ENCODE peak calls at places on chromosomes 11 and 22, in nine cellular contexts. H, N, X, F, J, B, W, L and G are unnamed samples. For H4K20me1, the result is how much of the 10 kb centered on the place peaks cover.

GRCh38 chr11:86487670-86488069 is 113.0 kb downstream of the CCDC81 start:
- DNase-seq in W (no peak), N (no peak), F (no peak), X (no peak), H (no peak), J (no peak), B (no peak), L (no peak), G (no peak)

GRCh38 chr22:27480487-27480886 is 321.1 kb downstream of the MN1 start:
- DNase-seq in X (no peak), N (no peak), F (no peak), W (no peak), H (no peak), L (no peak), B (peak), J (peak), G (no peak)

GRCh38 chr11:104043678-104044239 is 7.3 kb downstream of the DDI1 start:
- DNase-seq in B (no peak), W (no peak), N (peak), F (no peak), L (no peak), H (no peak), J (no peak), X (no peak), G (peak)

GRCh38 chr11:27319065-27319464 is 44.0 kb downstream of the CCDC34 start:
- DNase-seq in F (no peak), W (no peak), N (peak), X (no peak), J (no peak), B (peak), H (peak), L (peak), G (peak)

GRCh38 chr11:67656278-67656922 is 5.9 kb upstream of the ACY3 start:
- DNase-seq in F (no peak), W (no peak), N (peak), L (no peak), J (no peak), X (no peak), B (no peak), H (no peak), G (no peak)

GRCh38 chr11:105466582-105467228 is 143.2 kb upstream of the GRIA4 start:
- DNase-seq in F (no peak), B (peak), H (peak), L (no peak), N (peak), W (no peak), X (no peak), J (no peak), G (peak)

GRCh38 chr11:18312012-18312411 is 9.9 kb downstream of the HPS5 start:
- DNase-seq in B (no peak), F (no peak), W (no peak), J (no peak), H (no peak), X (no peak), L (no peak), N (peak), G (peak)

GRCh38 chr11:125345706-125346561 is 150.1 kb downstream of the FEZ1 start:
- DNase-seq in X (peak), J (peak), N (peak), L (peak), B (peak), H (no peak), F (peak), W (no peak), G (peak)

GRCh38 chr11:86952933-86953637 is 2.1 kb downstream of the FZD4 start:
- DNase-seq in N (peak), B (no peak), L (no peak), X (no peak), W (no peak), H (no peak), J (no peak), F (no peak), G (peak)

GRCh38 chr11:63574856-63575602 is 11.8 kb upstream of the PLAAT2 start:
- DNase-seq in B (no peak), L (no peak), J (no peak), H (no peak), N (peak), W (no peak), X (no peak), F (no peak), G (peak)

GRCh38 chr11:119453881-119454280 is 30.9 kb upstream of the THY1 start:
- DNase-seq in J (no peak), F (no peak), X (no peak), N (no peak), B (no peak), L (no peak), W (no peak), H (no peak), G (no peak)

GRCh38 chr11:68550485-68550817 is 89.9 kb downstream of the PPP6R3 start:
- DNase-seq in J (no peak), H (no peak), W (no peak), F (no peak), B (no peak), N (peak), X (no peak), L (no peak), G (peak)

GRCh38 chr11:68099474-68100405 is 21.4 kb downstream of the CHKA start:
- DNase-seq in H (no peak), N (peak), W (no peak), L (no peak), F (peak), B (peak), J (no peak), X (no peak), G (no peak)

GRCh38 chr22:37065961-37066360 is 14.4 kb downstream of the KCTD17 start:
- DNase-seq in W (no peak), N (no peak), L (no peak), B (no peak), X (no peak), J (no peak), H (no peak), F (no peak), G (no peak)

GRCh38 chr11:8689726-8690255 is 7.2 kb downstream of the RPL27A start:
- DNase-seq in X (no peak), W (no peak), B (no peak), L (no peak), F (no peak), N (peak), J (no peak), H (no peak), G (peak)

GRCh38 chr22:29767289-29768051 is at the start of gene UQCR10:
- DNase-seq in X (peak), L (peak), W (peak), B (peak), F (peak), H (peak), J (peak), N (peak), G (peak)

GRCh38 chr11:34926101-34926830 is 9.8 kb downstream of the PDHX start:
- DNase-seq in J (peak), X (no peak), B (peak), F (no peak), N (peak), H (peak), L (peak), W (no peak), G (peak)

GRCh38 chr11:123250811-123251655 is 56.0 kb upstream of the CLMP start:
- DNase-seq in X (no peak), L (no peak), W (no peak), H (no peak), J (no peak), F (no peak), B (no peak), N (no peak), G (peak)

GRCh38 chr11:2199466-2200341 is 28.1 kb upstream of the TH start:
- DNase-seq in H (no peak), B (no peak), N (no peak), W (no peak), X (no peak), L (no peak), J (no peak), F (no peak), G (no peak)

GRCh38 chr11:5043385-5043784 is 2.9 kb upstream of the OR52J3 start:
- DNase-seq in W (no peak), X (no peak), H (no peak), N (no peak), F (no peak), L (no peak), J (no peak), B (no peak), G (peak)

GRCh38 chr11:76694664-76695063 is 24.1 kb upstream of the LRRC32 start:
- DNase-seq in H (no peak), J (no peak), W (no peak), B (peak), N (peak), F (no peak), X (no peak), L (no peak), G (peak)

GRCh38 chr11:128716231-128716630 is 22.4 kb downstream of the FLI1 start:
- DNase-seq in B (no peak), H (no peak), X (no peak), N (no peak), F (peak), L (peak), J (no peak), W (no peak), G (peak)

GRCh38 chr22:42994917-42995562 is 19.9 kb downstream of the PACSIN2 start:
- DNase-seq in X (no peak), F (no peak), J (no peak), N (peak), B (peak), L (no peak), W (no peak), H (no peak), G (peak)

GRCh38 chr11:10108901-10109665 is 184.9 kb downstream of the SBF2 start:
- DNase-seq in L (no peak), N (peak), W (no peak), H (no peak), J (no peak), B (no peak), X (no peak), F (no peak), G (peak)

GRCh38 chr11:116379185-116379828 is 393.5 kb downstream of the BUD13 start:
- DNase-seq in L (peak), W (no peak), X (peak), F (peak), J (peak), B (peak), H (no peak), N (peak), G (peak)

GRCh38 chr11:35721576-35722341 is 59.2 kb downstream of the TRIM44 start:
- DNase-seq in B (no peak), X (no peak), H (no peak), N (no peak), J (no peak), L (no peak), F (no peak), W (no peak), G (peak)

GRCh38 chr11:62130498-62131464 is 7.0 kb downstream of the INCENP start:
- DNase-seq in W (no peak), H (no peak), F (no peak), B (no peak), X (no peak), L (no peak), N (no peak), J (no peak), G (no peak)
- H4K20me1 ChIP-seq in W (under half), H (under half), F (half or more), B (half or more), X (under half), L (under half), N (under half), J (half or more), G (under half)

GRCh38 chr22:38414009-38414395 is 41.0 kb downstream of the KCNJ4 start:
- DNase-seq in W (no peak), F (no peak), N (no peak), X (no peak), B (no peak), L (no peak), J (no peak), H (no peak), G (no peak)
- H3K9ac ChIP-seq in W (no peak), F (no peak), N (no peak), X (no peak), B (no peak), L (no peak), J (no peak), H (no peak), G (no peak)

DNA sequence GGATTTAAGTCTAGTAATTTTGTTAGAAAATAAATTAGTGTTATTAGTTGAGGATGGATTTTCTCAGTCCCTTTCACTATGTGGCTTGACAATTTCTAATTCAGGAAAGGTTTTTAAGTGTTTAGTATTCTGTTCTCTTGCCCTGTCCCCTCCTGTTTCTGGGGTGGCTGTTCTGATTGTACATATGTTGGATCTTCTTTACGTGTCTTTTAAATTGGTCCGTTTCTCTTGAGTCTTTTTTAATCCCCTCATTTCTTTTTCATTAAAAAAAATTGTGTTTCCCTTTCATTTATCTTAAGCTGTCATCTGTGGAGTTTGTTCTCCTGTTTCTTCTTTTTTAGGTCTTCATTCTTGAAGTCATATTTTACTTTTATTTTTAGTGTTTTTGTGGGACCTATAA is 12.5 kb downstream of the ZBED4 start:
- DNase-seq in H (no peak), F (no peak), J (no peak), N (no peak), L (no peak), B (no peak), X (no peak), W (no peak), G (no peak)
- H4K20me1 ChIP-seq in H (under half), F (half or more), J (under half), N (under half), L (under half), B (under half), X (under half), W (under half), G (under half)

DNA sequence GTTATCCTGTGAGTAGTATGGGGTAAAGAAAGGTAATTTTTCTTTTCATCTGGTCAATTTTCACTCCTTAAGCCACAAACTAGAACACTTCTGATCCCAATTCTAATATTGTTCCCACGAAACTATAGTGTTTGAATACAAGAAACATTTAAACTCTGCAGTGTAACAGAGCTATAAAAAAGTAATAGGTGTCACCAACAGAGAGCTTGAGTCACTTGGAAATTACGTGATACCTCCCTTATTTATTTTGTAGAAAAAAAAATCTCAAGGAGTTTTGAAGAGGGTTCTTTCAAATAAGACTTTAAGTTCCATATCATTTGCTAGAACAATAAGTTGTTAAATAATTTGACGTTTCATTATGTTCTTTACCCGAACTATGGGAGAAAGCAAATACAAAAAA is 959.4 kb downstream of the JRKL start:
- DNase-seq in W (no peak), L (no peak), N (no peak), H (no peak), B (no peak), X (no peak), J (no peak), F (no peak), G (no peak)
- H3K9ac ChIP-seq in W (no peak), L (no peak), N (no peak), H (no peak), B (no peak), X (no peak), J (no peak), F (no peak), G (no peak)

DNA sequence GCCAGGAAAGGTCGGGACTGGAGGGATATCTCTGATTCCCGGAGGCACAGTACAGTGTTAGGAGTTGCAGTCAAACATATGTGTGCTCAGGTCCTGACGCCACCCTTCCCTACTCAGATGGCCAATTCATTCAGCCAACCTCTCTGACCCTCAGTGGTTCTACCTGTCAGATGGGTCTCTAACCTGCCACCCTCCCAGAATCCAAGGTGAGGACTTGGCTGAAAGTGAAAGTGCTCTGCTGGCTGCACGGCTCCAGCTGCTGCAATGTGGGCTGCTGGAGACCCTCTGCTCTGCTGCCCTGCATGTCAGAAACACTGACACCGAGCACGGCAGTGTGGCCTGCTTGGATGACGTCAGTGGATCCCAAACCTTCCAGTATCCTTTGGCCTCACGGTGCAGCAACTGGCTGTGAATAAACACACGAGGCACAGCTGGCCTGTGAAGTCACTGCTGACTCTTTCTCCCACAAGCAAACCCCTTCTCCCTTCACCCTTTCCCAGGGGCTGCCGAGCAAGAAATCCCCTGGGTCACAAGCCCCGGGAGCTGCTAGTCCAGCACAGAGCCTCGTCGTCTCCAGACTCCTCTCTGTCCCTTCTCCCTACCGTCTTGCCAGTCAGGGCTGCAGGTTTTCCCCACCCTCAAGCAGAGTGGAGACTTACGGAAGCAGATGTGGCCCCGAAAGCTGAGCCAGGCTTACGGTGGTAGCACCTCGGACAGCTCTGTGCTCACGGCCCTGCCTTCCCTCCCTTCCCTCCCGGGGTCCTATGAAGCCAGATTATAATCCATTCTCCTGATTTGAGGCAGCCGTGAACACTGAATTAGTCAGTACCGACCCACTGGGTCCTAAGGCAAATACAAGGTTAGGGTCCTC is 24.3 kb downstream of the KIAA0930 start:
- DNase-seq in J (peak), L (no peak), H (no peak), N (peak), F (no peak), B (no peak), X (no peak), W (no peak), G (peak)
- H4K20me1 ChIP-seq in J (half or more), L (under half), H (under half), N (under half), F (under half), B (under half), X (under half), W (under half), G (under half)

GRCh38 chr11:57936050-57936418 is 87.6 kb upstream of the OR9Q1 start:
- DNase-seq in L (no peak), J (no peak), F (no peak), N (no peak), H (no peak), X (no peak), B (peak), W (no peak), G (no peak)
- H3K9ac ChIP-seq in L (no peak), J (no peak), F (no peak), N (no peak), H (no peak), X (no peak), B (no peak), W (no peak), G (no peak)

GRCh38 chr11:22555901-22556300 is 69.7 kb downstream of the FANCF start:
- DNase-seq in N (peak), X (no peak), J (no peak), B (no peak), H (no peak), L (no peak), F (no peak), W (no peak), G (peak)
- H4K20me1 ChIP-seq in N (under half), X (under half), J (under half), B (under half), H (under half), L (under half), F (under half), W (under half), G (under half)